ENCODE peak calls at places on chromosome 11, in six cellular contexts. J is sciatic nerve; F is activated CD4-positive, alpha-beta T cell treated with anti-CD3 and anti-CD28 coated beads, Interleukin-2, amount 10 ng/mL, durations not matched to agents 7 days and 5 days; L is T-helper 2 cell; E is IMR-90; M is activated CD8-positive, alpha-beta memory T cell treated with anti-CD3 and anti-CD28 coated beads for 1 hour. N is an unnamed sample.

GRCh38 chr11:44597358-44598009 is 32.0 kb downstream of the CD82 start:
- DNase-seq in J (no peak), F (no peak), L (no peak), E (no peak), M (no peak), N (peak)

GRCh38 chr11:36104660-36104992 is 160.8 kb downstream of the LDLRAD3 start:
- DNase-seq in J (no peak), F (no peak), L (no peak), E (no peak), M (no peak), N (no peak)

GRCh38 chr11:61041755-61042518 is 60.4 kb upstream of the CD5 start:
- DNase-seq in J (no peak), F (peak), L (peak), E (no peak), M (peak), N (peak)

GRCh38 chr11:98183034-98183433 is 837.7 kb upstream of the CNTN5 start:
- DNase-seq in J (no peak), F (no peak), L (no peak), E (no peak), M (no peak), N (no peak)

GRCh38 chr11:116703421-116703820 is 69.4 kb downstream of the BUD13 start:
- DNase-seq in J (peak), F (no peak), L (peak), E (no peak), M (no peak), N (no peak)

GRCh38 chr11:1073261-1073724 is 1.4 kb upstream of the MUC2 start:
- DNase-seq in J (peak), F (no peak), L (no peak), E (peak), M (no peak), N (no peak)

GRCh38 chr11:78698612-78699011 is 123.9 kb upstream of the NARS2 start:
- DNase-seq in J (peak), F (no peak), L (no peak), E (peak), M (no peak), N (no peak)

GRCh38 chr11:59180907-59181306 is 9.0 kb downstream of the DTX4 start:
- DNase-seq in J (no peak), F (no peak), L (no peak), E (no peak), M (no peak), N (no peak)

GRCh38 chr11:6647282-6647679 is 8.3 kb downstream of the DCHS1 start:
- DNase-seq in J (no peak), F (no peak), L (no peak), E (peak), M (no peak), N (no peak)

GRCh38 chr11:68889948-68890446 is 13.6 kb downstream of the MRPL21 start:
- DNase-seq in J (peak), F (no peak), L (no peak), E (peak), M (no peak), N (no peak)

GRCh38 chr11:11366793-11367192 is 13.7 kb upstream of the CSNK2A3 start:
- DNase-seq in J (no peak), F (no peak), L (no peak), E (peak), M (no peak), N (no peak)

GRCh38 chr11:14544611-14545010 is 24.4 kb upstream of the PSMA1 start:
- DNase-seq in J (no peak), F (no peak), L (peak), E (peak), M (no peak), N (peak)

GRCh38 chr11:15897211-15897960 is 459.0 kb downstream of the SOX6 start:
- DNase-seq in J (no peak), F (no peak), L (no peak), E (peak), M (no peak), N (no peak)

GRCh38 chr11:10387209-10388083 is 67.6 kb upstream of the AMPD3 start:
- DNase-seq in J (peak), F (no peak), L (no peak), E (peak), M (no peak), N (no peak)

GRCh38 chr11:18696638-18697225 is 1.8 kb upstream of the TMEM86A start:
- DNase-seq in J (no peak), F (no peak), L (no peak), E (peak), M (no peak), N (no peak)

GRCh38 chr11:35151896-35152295 is 12.9 kb downstream of the CD44 start:
- DNase-seq in J (no peak), F (no peak), L (no peak), E (no peak), M (no peak), N (no peak)

GRCh38 chr11:75267171-75267970 is 26.8 kb downstream of the TPBGL start:
- DNase-seq in J (peak), F (no peak), L (no peak), E (no peak), M (no peak), N (no peak)

GRCh38 chr11:84673753-84674152 is 953.4 kb downstream of the DLG2 start:
- DNase-seq in J (no peak), F (no peak), L (no peak), E (no peak), M (no peak), N (no peak)

GRCh38 chr11:66316849-66317251 is at the start of gene CD248:
- DNase-seq in J (peak), F (no peak), L (no peak), E (peak), M (no peak), N (no peak)

GRCh38 chr11:64278576-64279190 is 5.8 kb downstream of the BAD start:
- DNase-seq in J (no peak), F (no peak), L (no peak), E (no peak), M (no peak), N (no peak)

GRCh38 chr11:119371778-119372182 is 9.7 kb downstream of the USP2 start:
- DNase-seq in J (no peak), F (no peak), L (no peak), E (no peak), M (no peak), N (no peak)

GRCh38 chr11:84503503-84503902 is 1123.6 kb downstream of the DLG2 start:
- DNase-seq in J (no peak), F (no peak), L (no peak), E (no peak), M (no peak), N (no peak)

GRCh38 chr11:120494595-120494994 is 17.0 kb upstream of the GRIK4 start:
- DNase-seq in J (no peak), F (no peak), L (no peak), E (no peak), M (no peak), N (no peak)

GRCh38 chr11:80816966-80817365 is 1376.1 kb upstream of the TENM4 start:
- DNase-seq in J (no peak), F (no peak), L (no peak), E (no peak), M (no peak), N (peak)

GRCh38 chr11:2512431-2513407 is 67.9 kb downstream of the KCNQ1 start:
- DNase-seq in J (peak), F (no peak), L (no peak), E (no peak), M (no peak), N (peak)

GRCh38 chr11:65114538-65115171 is 2.8 kb downstream of the ZNHIT2 start:
- DNase-seq in J (no peak), F (no peak), L (no peak), E (no peak), M (no peak), N (no peak)

N was measured in GM20000.